ENCODE peak calls at places on chromosome 16, in nine cellular contexts. G, V, X, H, M, I, N, Q and R are unnamed samples.
A peak's percentile ranks its signal among the peaks of the same experiment; 100 is the strongest.

GRCh38 chr16:49488740-49489525 is 115.3 kb downstream of the C16orf78 start:
- DNase-seq in G (no peak), V (no peak), X (peak; percentile 12), H (no peak), M (no peak), I (no peak), N (no peak), Q (no peak), R (no peak)

GRCh38 chr16:67663151-67663876 is 2.6 kb downstream of the PARD6A start:
- DNase-seq in G (peak; percentile 91), V (no peak), X (no peak), H (peak; percentile 71), M (peak; percentile 35), I (peak; percentile 54), N (no peak), Q (no peak), R (no peak)

GRCh38 chr16:56919099-56919800 is 12.7 kb upstream of the HERPUD1 start:
- DNase-seq in G (no peak), V (no peak), X (no peak), H (no peak), M (no peak), I (peak; percentile 83), N (no peak), Q (no peak), R (no peak)

GRCh38 chr16:4218202-4218601 is 23.7 kb downstream of the SRL start:
- DNase-seq in G (no peak), V (no peak), X (no peak), H (no peak), M (peak; percentile 37), I (no peak), N (no peak), Q (peak; percentile 76), R (no peak)

GRCh38 chr16:85999778-86000177 is 100.8 kb downstream of the IRF8 start:
- DNase-seq in G (no peak), V (no peak), X (no peak), H (no peak), M (no peak), I (no peak), N (no peak), Q (no peak), R (no peak)

GRCh38 chr16:69396187-69397061 is 10.6 kb upstream of the TERF2 start:
- DNase-seq in G (peak; percentile 59), V (peak; percentile 94), X (peak; percentile 75), H (peak; percentile 59), M (peak; percentile 98), I (peak; percentile 84), N (peak; percentile 86), Q (peak; percentile 81), R (peak; percentile 62)

GRCh38 chr16:46745594-46745993 is 2.5 kb downstream of the MYLK3 start:
- DNase-seq in G (no peak), V (no peak), X (no peak), H (no peak), M (no peak), I (no peak), N (no peak), Q (no peak), R (no peak)

GRCh38 chr16:71626858-71627213 is 852 bp downstream of the MARVELD3 start:
- DNase-seq in G (peak; percentile 92), V (no peak), X (no peak), H (peak; percentile 45), M (no peak), I (peak; percentile 75), N (no peak), Q (peak; percentile 39), R (no peak)

GRCh38 chr16:50259334-50260205 is 6.8 kb upstream of the ADCY7 start:
- DNase-seq in G (peak; percentile 57), V (peak; percentile 72), X (peak; percentile 79), H (no peak), M (peak; percentile 34), I (no peak), N (no peak), Q (no peak), R (no peak)

GRCh38 chr16:10878644-10879498 is 1.9 kb downstream of the CIITA start:
- DNase-seq in G (peak; percentile 83), V (peak; percentile 36), X (peak; percentile 61), H (no peak), M (peak; percentile 47), I (peak; percentile 45), N (no peak), Q (peak; percentile 78), R (no peak)
- H3K4me3 ChIP-seq in G (peak overlapping the region; percentile 29), V (peak overlapping the region; percentile 71), X (peak overlapping the region; percentile 66), H (peak overlapping the region; percentile 15), M (peak overlapping the region; percentile 51), I (peak overlapping the region; percentile 24), N (peak overlapping the region; percentile 56), Q (peak overlapping the region; percentile 57), R (peak overlapping the region; percentile 62)

DNA sequence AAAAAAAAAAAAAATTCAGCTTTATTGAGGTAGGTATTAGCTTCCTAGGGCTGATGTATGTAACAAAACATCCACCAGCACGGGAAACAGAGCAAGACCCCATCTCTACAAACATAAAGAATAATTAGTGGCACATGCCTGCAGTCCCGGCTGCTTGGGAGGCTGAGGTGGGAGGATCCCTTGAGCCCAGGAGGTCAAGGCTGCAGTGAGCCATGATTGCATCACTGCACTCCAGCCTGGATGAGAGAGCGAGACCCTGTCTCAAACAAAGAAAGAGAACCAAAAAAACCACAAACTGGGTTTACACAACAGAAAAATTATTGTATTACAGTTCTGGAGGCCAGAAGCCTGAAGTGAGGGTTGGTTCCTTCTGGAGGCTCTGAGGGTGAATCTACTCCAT is 4.0 kb upstream of the MMP25 start:
- DNase-seq in G (no peak), V (no peak), X (no peak), H (no peak), M (no peak), I (no peak), N (no peak), Q (no peak), R (no peak)
- H3K4me3 ChIP-seq in G (no peak overlapping the region), V (no peak overlapping the region), X (no peak overlapping the region), H (no peak overlapping the region), M (no peak overlapping the region), I (no peak overlapping the region), N (no peak overlapping the region), Q (no peak overlapping the region), R (no peak overlapping the region)

DNA sequence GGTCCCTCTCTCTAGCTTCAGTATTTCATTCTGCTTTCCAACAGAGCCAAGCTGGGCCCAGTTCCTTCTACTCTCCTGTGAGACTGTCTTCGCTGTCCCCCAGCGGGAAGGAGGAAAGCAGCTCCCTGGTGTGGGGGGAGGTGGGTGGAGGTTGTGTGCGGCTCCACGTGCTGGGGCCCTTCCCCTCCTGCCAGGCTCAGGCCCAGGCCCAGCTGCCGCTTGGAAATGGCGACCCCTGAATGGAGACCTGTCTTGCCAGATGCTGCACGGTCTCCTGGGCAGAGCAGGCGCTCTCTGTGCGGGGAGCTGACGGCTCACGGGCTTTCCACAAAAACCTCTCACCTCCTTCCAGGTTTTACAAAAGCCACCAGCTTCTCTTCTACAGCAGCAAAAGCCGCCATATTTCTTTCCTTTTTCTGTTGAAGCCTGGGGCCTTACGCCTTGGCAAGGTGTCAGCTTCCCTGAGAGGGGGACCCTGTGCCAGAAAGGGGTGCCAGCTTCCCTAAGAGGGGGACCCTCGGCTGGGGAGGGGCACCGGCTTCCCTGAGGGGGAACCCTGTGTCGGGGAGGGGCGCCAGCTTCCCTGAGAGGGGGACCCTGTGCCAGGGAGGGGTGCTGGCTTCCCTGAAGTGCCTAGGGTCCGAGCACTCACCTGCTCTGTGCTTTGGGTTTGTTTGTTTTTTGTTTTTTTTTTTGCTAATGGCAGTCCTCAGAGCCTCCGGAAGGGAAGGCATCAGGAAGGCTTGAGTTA is 47.5 kb downstream of the ZNF778 start:
- DNase-seq in G (peak; percentile 58), V (no peak), X (no peak), H (no peak), M (no peak), I (no peak), N (no peak), Q (no peak), R (no peak)
- H3K4me3 ChIP-seq in G (no peak overlapping the region), V (no peak overlapping the region), X (no peak overlapping the region), H (no peak overlapping the region), M (no peak overlapping the region), I (no peak overlapping the region), N (no peak overlapping the region), Q (no peak overlapping the region), R (no peak overlapping the region)

GRCh38 chr16:58464047-58464915 is 35.7 kb upstream of the NDRG4 start:
- DNase-seq in G (peak; percentile 86), V (no peak), X (no peak), H (no peak), M (no peak), I (peak; percentile 21), N (no peak), Q (no peak), R (no peak)
- H3K4me3 ChIP-seq in G (peak overlapping the region; percentile 60), V (peak overlapping the region; percentile 30), X (peak overlapping the region; percentile 50), H (peak overlapping the region; percentile 74), M (no peak overlapping the region), I (peak overlapping the region; percentile 8), N (no peak overlapping the region), Q (peak overlapping the region; percentile 64), R (peak overlapping the region; percentile 42)

DNA sequence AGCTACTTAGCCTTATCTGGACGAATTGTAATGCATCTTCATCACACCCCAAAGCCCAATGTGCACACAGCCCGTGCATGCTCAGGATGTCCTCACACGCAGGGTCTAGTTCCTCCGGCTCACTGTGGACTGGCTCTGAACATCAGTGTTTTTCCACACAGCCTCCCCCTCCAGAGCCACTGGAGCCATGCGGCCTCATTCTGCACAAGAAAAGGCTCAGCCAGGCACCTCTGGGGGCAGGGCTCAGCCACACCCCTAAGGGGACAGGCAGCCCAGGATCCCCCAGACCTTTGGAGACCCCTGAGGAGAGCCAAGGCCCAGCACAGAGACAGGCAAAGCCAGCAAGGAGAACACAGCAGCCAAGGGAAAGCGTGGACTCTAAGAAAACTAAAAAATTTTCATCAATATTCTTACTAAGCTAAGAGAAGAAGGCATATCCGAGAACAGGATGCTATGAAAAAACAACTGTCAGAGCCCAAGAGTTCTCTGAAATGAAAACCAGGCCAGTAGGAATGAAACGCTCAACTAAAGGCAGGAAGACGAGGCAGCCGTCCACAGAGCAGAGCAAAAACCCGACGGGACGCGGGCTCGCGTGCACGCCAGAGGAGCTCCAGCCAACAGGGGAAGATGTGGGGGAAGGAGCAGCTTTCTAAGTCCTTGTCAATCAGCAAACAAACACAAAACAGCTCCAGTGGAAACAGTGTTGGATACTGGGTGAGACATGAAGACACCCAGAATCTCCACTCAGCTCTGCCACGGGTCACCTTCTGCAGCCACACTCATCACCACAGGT is 34.5 kb downstream of the MAP1LC3B start:
- DNase-seq in G (peak; percentile 75), V (no peak), X (no peak), H (no peak), M (no peak), I (no peak), N (no peak), Q (no peak), R (no peak)
- H3K4me3 ChIP-seq in G (no peak overlapping the region), V (no peak overlapping the region), X (no peak overlapping the region), H (no peak overlapping the region), M (no peak overlapping the region), I (no peak overlapping the region), N (no peak overlapping the region), Q (no peak overlapping the region), R (no peak overlapping the region)